ENCODE peak calls at places on chromosomes 5 and 9, in seven cellular contexts. I is H4; F is stomach; M is PC-3; J is GDM1; T is central memory CD4-positive, alpha-beta T cell; D is hepatic stellate cell. H is an unnamed sample.

GRCh38 chr9:100101608-100102007 is 2.6 kb downstream of the INVS start:
- DNase-seq in T (no peak), I (no peak), D (no peak), M (no peak), J (no peak), F (no peak), H (no peak)

GRCh38 chr5:1913578-1913977 is 30.9 kb upstream of the IRX4 start:
- DNase-seq in I (no peak), T (no peak), F (no peak), M (no peak), D (no peak), J (no peak), H (no peak)

GRCh38 chr9:131222460-131222859 is 53.9 kb downstream of the FAM78A start:
- DNase-seq in J (no peak), D (no peak), M (no peak), F (no peak), T (no peak), I (no peak), H (no peak)

GRCh38 chr5:39157679-39158078 is 61.7 kb downstream of the FYB1 start:
- DNase-seq in I (no peak), D (no peak), F (no peak), T (no peak), J (no peak), M (no peak), H (no peak)

GRCh38 chr5:178304761-178305645 is 72.4 kb upstream of the PHYKPL start:
- DNase-seq in T (no peak), D (no peak), M (peak; percentile 82), I (no peak), F (no peak), J (no peak), H (no peak)

GRCh38 chr9:83662933-83663332 is 40.0 kb downstream of the IDNK start:
- DNase-seq in D (no peak), I (no peak), M (no peak), F (no peak), T (no peak), J (no peak), H (no peak)

GRCh38 chr9:92719028-92719647 is 45.5 kb downstream of the BICD2 start:
- DNase-seq in M (no peak), T (no peak), J (no peak), F (no peak), I (no peak), D (no peak), H (no peak)

GRCh38 chr5:144484124-144484897 is 313.6 kb downstream of the KCTD16 start:
- DNase-seq in M (peak; percentile 54), D (peak; percentile 24), J (no peak), I (peak; percentile 10), T (no peak), F (no peak), H (no peak)

GRCh38 chr9:105295986-105296385 is 51.5 kb downstream of the SLC44A1 start:
- DNase-seq in I (no peak), J (no peak), D (no peak), M (no peak), F (no peak), T (no peak), H (no peak)

GRCh38 chr9:21357479-21358290 is 7.0 kb upstream of the IFNA6 start:
- DNase-seq in M (no peak), J (peak; percentile 5), T (peak; percentile 20), D (no peak), F (no peak), I (no peak), H (no peak)

GRCh38 chr5:172429201-172429940 is 25.0 kb downstream of the SH3PXD2B start:
- DNase-seq in M (no peak), I (no peak), D (no peak), T (no peak), J (no peak), F (no peak), H (no peak)

GRCh38 chr9:123866497-123866896 is 63.4 kb downstream of the DENND1A start:
- DNase-seq in I (no peak), J (no peak), D (no peak), T (peak; percentile 16), F (no peak), M (no peak), H (no peak)

GRCh38 chr9:7130421-7130820 is 372.6 kb downstream of the KDM4C start:
- DNase-seq in D (no peak), I (no peak), M (no peak), T (no peak), F (no peak), J (no peak), H (no peak)

GRCh38 chr5:135131801-135132675 is 98.0 kb upstream of the PITX1 start:
- DNase-seq in F (no peak), D (no peak), I (peak; percentile 93), M (no peak), J (no peak), T (no peak), H (no peak)

GRCh38 chr5:174688441-174689354 is 35.7 kb upstream of the MSX2 start:
- DNase-seq in F (no peak), I (no peak), M (no peak), D (no peak), T (no peak), J (no peak), H (no peak)

GRCh38 chr5:170591055-170591454 is 87.2 kb downstream of the KCNIP1 start:
- DNase-seq in T (no peak), F (no peak), M (peak; percentile 3), J (no peak), D (no peak), I (no peak), H (no peak)

GRCh38 chr5:132776077-132776931 is 735 bp downstream of the SEPTIN8 start:
- DNase-seq in M (peak; percentile 41), I (peak; percentile 34), F (no peak), J (no peak), D (peak; percentile 66), T (no peak), H (no peak)

GRCh38 chr9:137030006-137030405 is 1.9 kb downstream of the FUT7 start:
- DNase-seq in D (no peak), I (no peak), F (no peak), T (no peak), J (no peak), M (no peak), H (no peak)

H was measured in SIG-M5.